ENCODE peak calls at places on chromosomes 5 and 9, in four cellular contexts. C is endothelial cell, A is nucleus accumbens, J is GM12865. K is an unnamed sample.

GRCh38 chr5:139769477-139769876 is 26.1 kb upstream of the PSD2 start:
- DNase-seq in C (no peak), A (no peak), J (no peak), K (no peak)

GRCh38 chr9:92468206-92468605 is 14.1 kb downstream of the ASPN start:
- DNase-seq in A (no peak), C (no peak), J (no peak), K (no peak)

GRCh38 chr5:96868603-96869371 is 7.5 kb upstream of the ERAP2 start:
- DNase-seq in C (peak; percentile 15), J (peak; percentile 86), A (no peak), K (no peak)

GRCh38 chr5:103120607-103121200 is 603 bp downstream of the PPIP5K2 start:
- DNase-seq in J (peak; percentile 38), A (no peak), C (no peak), K (no peak)

GRCh38 chr9:114016629-114017423 is 61.3 kb downstream of the AMBP start:
- DNase-seq in A (no peak), C (peak; percentile 1), J (no peak), K (no peak)

GRCh38 chr5:143921525-143922311 is 109.8 kb downstream of the HMHB1 start:
- DNase-seq in J (no peak), C (no peak), A (no peak), K (no peak)

GRCh38 chr5:143350790-143351603 is 52.5 kb downstream of the NR3C1 start:
- DNase-seq in J (peak; percentile 42), A (no peak), C (no peak), K (no peak)

GRCh38 chr5:103424453-103425205 is 138.0 kb downstream of the NUDT12 start:
- DNase-seq in J (peak; percentile 39), A (no peak), C (no peak), K (no peak)

GRCh38 chr9:35814106-35814840 is 569 bp downstream of the HINT2 start:
- DNase-seq in C (peak; percentile 76), J (peak; percentile 77), A (peak; percentile 67), K (peak; percentile 79)